ENCODE peak calls at places on chromosomes 2 and 18, in five cellular contexts. One of them, this sample, is unnamed. For H3K4me1 and H3K36me3, the result is how much of the 10 kb centered on the place peaks cover.

GRCh38 chr2:98188351-98189046 is 101.5 kb downstream of the VWA3B start:
- DNase-seq in CD8-positive, alpha-beta memory T cell: no peak
- DNase-seq in HCT116: peak
- DNase-seq in OCI-LY7: peak
- DNase-seq in SK-N-SH: no peak
- DNase-seq in this sample: peak

GRCh38 chr2:240568678-240569522 is 616 bp downstream of the RNPEPL1 start:
- DNase-seq in SK-N-SH: peak
- DNase-seq in CD8-positive, alpha-beta memory T cell: peak
- DNase-seq in OCI-LY7: peak
- DNase-seq in HCT116: no peak
- DNase-seq in this sample: peak

GRCh38 chr2:95314964-95315611 is 17.9 kb downstream of the KCNIP3 start:
- DNase-seq in OCI-LY7: peak
- DNase-seq in CD8-positive, alpha-beta memory T cell: no peak
- DNase-seq in SK-N-SH: peak
- DNase-seq in HCT116: peak
- DNase-seq in this sample: no peak

GRCh38 chr18:54396755-54397154 is 39.0 kb downstream of the C18orf54 start:
- DNase-seq in CD8-positive, alpha-beta memory T cell: no peak
- DNase-seq in OCI-LY7: no peak
- DNase-seq in HCT116: no peak
- DNase-seq in SK-N-SH: no peak
- DNase-seq in this sample: no peak

GRCh38 chr2:40680547-40680946 is 228.7 kb upstream of the SLC8A1 start:
- DNase-seq in OCI-LY7: no peak
- DNase-seq in CD8-positive, alpha-beta memory T cell: no peak
- DNase-seq in SK-N-SH: no peak
- DNase-seq in HCT116: no peak
- DNase-seq in this sample: no peak

GRCh38 chr18:26556573-26556972 is 8.2 kb upstream of the KCTD1 start:
- DNase-seq in SK-N-SH: no peak
- DNase-seq in CD8-positive, alpha-beta memory T cell: no peak
- DNase-seq in OCI-LY7: no peak
- DNase-seq in HCT116: no peak
- DNase-seq in this sample: no peak

GRCh38 chr2:121570036-121570664 is 39.5 kb downstream of the RNU4ATAC start:
- DNase-seq in SK-N-SH: no peak
- DNase-seq in CD8-positive, alpha-beta memory T cell: no peak
- DNase-seq in HCT116: no peak
- DNase-seq in OCI-LY7: no peak
- DNase-seq in this sample: peak

GRCh38 chr18:50203801-50204604 is 9.1 kb upstream of the MYO5B start:
- DNase-seq in OCI-LY7: no peak
- DNase-seq in SK-N-SH: peak
- DNase-seq in CD8-positive, alpha-beta memory T cell: no peak
- DNase-seq in HCT116: peak
- DNase-seq in this sample: peak

GRCh38 chr2:37456479-37456878 is 112.0 kb downstream of the QPCT start:
- DNase-seq in OCI-LY7: peak
- DNase-seq in SK-N-SH: no peak
- DNase-seq in CD8-positive, alpha-beta memory T cell: peak
- DNase-seq in HCT116: no peak
- DNase-seq in this sample: peak

GRCh38 chr18:43192408-43192807 is 76.9 kb upstream of the RIT2 start:
- DNase-seq in OCI-LY7: no peak
- DNase-seq in CD8-positive, alpha-beta memory T cell: no peak
- DNase-seq in HCT116: no peak
- DNase-seq in SK-N-SH: no peak
- DNase-seq in this sample: no peak

GRCh38 chr18:77111449-77112160 is 21.0 kb downstream of the MBP start:
- DNase-seq in OCI-LY7: no peak
- DNase-seq in SK-N-SH: no peak
- DNase-seq in HCT116: no peak
- DNase-seq in CD8-positive, alpha-beta memory T cell: no peak
- DNase-seq in this sample: no peak

GRCh38 chr2:197159681-197160211 is 150.8 kb downstream of the ANKRD44 start:
- DNase-seq in HCT116: peak
- DNase-seq in OCI-LY7: no peak
- DNase-seq in SK-N-SH: no peak
- DNase-seq in CD8-positive, alpha-beta memory T cell: no peak
- DNase-seq in this sample: no peak

GRCh38 chr2:137706786-137707613 is 257.3 kb upstream of the HNMT start:
- DNase-seq in CD8-positive, alpha-beta memory T cell: no peak
- DNase-seq in SK-N-SH: no peak
- DNase-seq in HCT116: no peak
- DNase-seq in OCI-LY7: no peak
- DNase-seq in this sample: peak

GRCh38 chr2:69017080-69017479 is 4.1 kb downstream of the ANTXR1 start:
- DNase-seq in OCI-LY7: no peak
- DNase-seq in CD8-positive, alpha-beta memory T cell: no peak
- DNase-seq in SK-N-SH: no peak
- DNase-seq in HCT116: no peak
- DNase-seq in this sample: no peak

GRCh38 chr2:99031991-99032390 is 96.0 kb upstream of the CRACDL start:
- DNase-seq in SK-N-SH: no peak
- DNase-seq in OCI-LY7: no peak
- DNase-seq in HCT116: no peak
- DNase-seq in CD8-positive, alpha-beta memory T cell: no peak
- DNase-seq in this sample: no peak

GRCh38 chr2:133431289-133431688 is 137.0 kb downstream of the NCKAP5 start:
- DNase-seq in SK-N-SH: no peak
- DNase-seq in OCI-LY7: no peak
- DNase-seq in CD8-positive, alpha-beta memory T cell: no peak
- DNase-seq in HCT116: no peak
- DNase-seq in this sample: no peak

GRCh38 chr2:198311020-198311419 is 506.6 kb downstream of the PLCL1 start:
- DNase-seq in CD8-positive, alpha-beta memory T cell: no peak
- DNase-seq in SK-N-SH: no peak
- DNase-seq in OCI-LY7: no peak
- DNase-seq in HCT116: no peak
- DNase-seq in this sample: no peak

GRCh38 chr2:45554073-45554742 is 56.9 kb downstream of the SRBD1 start:
- DNase-seq in OCI-LY7: no peak
- DNase-seq in SK-N-SH: no peak
- DNase-seq in HCT116: no peak
- DNase-seq in CD8-positive, alpha-beta memory T cell: no peak
- DNase-seq in this sample: no peak

GRCh38 chr2:43484323-43484930 is 111.4 kb downstream of the THADA start:
- DNase-seq in CD8-positive, alpha-beta memory T cell: no peak
- DNase-seq in OCI-LY7: peak
- DNase-seq in HCT116: peak
- DNase-seq in SK-N-SH: peak
- DNase-seq in this sample: peak

GRCh38 chr2:109331864-109332848 is 203.2 kb downstream of the SH3RF3 start:
- DNase-seq in OCI-LY7: no peak
- DNase-seq in SK-N-SH: peak
- DNase-seq in CD8-positive, alpha-beta memory T cell: no peak
- DNase-seq in HCT116: peak
- DNase-seq in this sample: peak
- H3K4me1 ChIP-seq in OCI-LY7: under half
- H3K4me1 ChIP-seq in SK-N-SH: half or more
- H3K4me1 ChIP-seq in CD8-positive, alpha-beta memory T cell: under half
- H3K4me1 ChIP-seq in HCT116: under half
- H3K4me1 ChIP-seq in this sample: under half

GRCh38 chr2:101037161-101037755 is 35.2 kb downstream of the RPL31 start:
- DNase-seq in HCT116: no peak
- DNase-seq in SK-N-SH: no peak
- DNase-seq in CD8-positive, alpha-beta memory T cell: no peak
- DNase-seq in OCI-LY7: no peak
- DNase-seq in this sample: no peak

GRCh38 chr2:101041413-101041812 is 39.3 kb downstream of the RPL31 start:
- DNase-seq in CD8-positive, alpha-beta memory T cell: no peak
- DNase-seq in SK-N-SH: no peak
- DNase-seq in HCT116: no peak
- DNase-seq in OCI-LY7: no peak
- DNase-seq in this sample: no peak

GRCh38 chr2:101040761-101041160 is 38.7 kb downstream of the RPL31 start:
- DNase-seq in HCT116: no peak
- DNase-seq in CD8-positive, alpha-beta memory T cell: no peak
- DNase-seq in OCI-LY7: no peak
- DNase-seq in SK-N-SH: peak
- DNase-seq in this sample: no peak

GRCh38 chr2:101038455-101039255 is 36.6 kb downstream of the RPL31 start:
- DNase-seq in CD8-positive, alpha-beta memory T cell: no peak
- DNase-seq in HCT116: peak
- DNase-seq in SK-N-SH: no peak
- DNase-seq in OCI-LY7: peak
- DNase-seq in this sample: peak

DNA sequence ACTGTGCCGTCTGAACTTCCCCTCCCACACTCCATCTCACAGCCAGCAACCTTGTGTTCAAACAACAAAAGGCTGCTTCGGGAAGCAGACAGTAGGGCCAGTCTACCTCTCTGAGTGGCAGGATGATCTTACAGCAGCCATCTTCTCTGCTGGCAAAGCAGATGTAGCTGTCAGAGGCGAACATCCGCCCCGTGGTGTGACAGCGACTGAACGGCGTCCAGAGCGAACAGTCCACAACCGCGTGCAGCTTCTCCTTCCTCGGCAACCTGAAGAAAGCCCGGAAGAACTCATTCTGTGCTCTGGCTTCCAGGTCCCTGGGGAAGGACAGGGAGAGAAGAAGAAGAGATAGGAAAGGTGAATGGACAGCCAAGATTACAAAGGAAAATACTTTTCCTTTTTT is 38.0 kb downstream of the RPL31 start:
- DNase-seq in HCT116: no peak
- DNase-seq in CD8-positive, alpha-beta memory T cell: no peak
- DNase-seq in SK-N-SH: no peak
- DNase-seq in OCI-LY7: no peak
- DNase-seq in this sample: no peak
- H3K27ac ChIP-seq in HCT116: no peak
- H3K27ac ChIP-seq in CD8-positive, alpha-beta memory T cell: no peak
- H3K27ac ChIP-seq in SK-N-SH: peak
- H3K27ac ChIP-seq in OCI-LY7: no peak
- H3K27ac ChIP-seq in this sample: no peak

GRCh38 chr2:207090389-207090788 is 75.4 kb downstream of the KLF7 start:
- DNase-seq in CD8-positive, alpha-beta memory T cell: no peak
- DNase-seq in OCI-LY7: no peak
- DNase-seq in HCT116: no peak
- DNase-seq in SK-N-SH: no peak
- DNase-seq in this sample: no peak
- H3K36me3 ChIP-seq in CD8-positive, alpha-beta memory T cell: under half
- H3K36me3 ChIP-seq in OCI-LY7: under half
- H3K36me3 ChIP-seq in HCT116: under half
- H3K36me3 ChIP-seq in SK-N-SH: under half
- H3K36me3 ChIP-seq in this sample: under half

GRCh38 chr2:195666113-195666712 is 9.2 kb downstream of the SLC39A10 start:
- DNase-seq in CD8-positive, alpha-beta memory T cell: no peak
- DNase-seq in SK-N-SH: no peak
- DNase-seq in OCI-LY7: no peak
- DNase-seq in HCT116: no peak
- DNase-seq in this sample: no peak
- H3K4me1 ChIP-seq in CD8-positive, alpha-beta memory T cell: under half
- H3K4me1 ChIP-seq in SK-N-SH: under half
- H3K4me1 ChIP-seq in OCI-LY7: under half
- H3K4me1 ChIP-seq in HCT116: under half
- H3K4me1 ChIP-seq in this sample: under half

GRCh38 chr18:48679236-48679635 is 140.4 kb downstream of the CTIF start:
- DNase-seq in HCT116: no peak
- DNase-seq in SK-N-SH: no peak
- DNase-seq in OCI-LY7: no peak
- DNase-seq in CD8-positive, alpha-beta memory T cell: no peak
- DNase-seq in this sample: no peak
- H3K27ac ChIP-seq in HCT116: no peak
- H3K27ac ChIP-seq in SK-N-SH: no peak
- H3K27ac ChIP-seq in OCI-LY7: no peak
- H3K27ac ChIP-seq in CD8-positive, alpha-beta memory T cell: no peak
- H3K27ac ChIP-seq in this sample: no peak

GRCh38 chr2:237351046-237351445 is 62.9 kb downstream of the COL6A3 start:
- DNase-seq in CD8-positive, alpha-beta memory T cell: no peak
- DNase-seq in HCT116: no peak
- DNase-seq in OCI-LY7: no peak
- DNase-seq in SK-N-SH: no peak
- DNase-seq in this sample: no peak
- H3K36me3 ChIP-seq in CD8-positive, alpha-beta memory T cell: under half
- H3K36me3 ChIP-seq in HCT116: under half
- H3K36me3 ChIP-seq in OCI-LY7: under half
- H3K36me3 ChIP-seq in SK-N-SH: under half
- H3K36me3 ChIP-seq in this sample: under half

GRCh38 chr2:26769501-26769850 is 5.4 kb downstream of the SLC35F6 start:
- DNase-seq in HCT116: no peak
- DNase-seq in CD8-positive, alpha-beta memory T cell: no peak
- DNase-seq in OCI-LY7: no peak
- DNase-seq in SK-N-SH: no peak
- DNase-seq in this sample: no peak

GRCh38 chr2:26768759-26769500 is 4.8 kb downstream of the SLC35F6 start:
- DNase-seq in OCI-LY7: no peak
- DNase-seq in CD8-positive, alpha-beta memory T cell: no peak
- DNase-seq in HCT116: peak
- DNase-seq in SK-N-SH: no peak
- DNase-seq in this sample: no peak

GRCh38 chr2:26765475-26766200 is 1.6 kb downstream of the SLC35F6 start:
- DNase-seq in OCI-LY7: no peak
- DNase-seq in SK-N-SH: peak
- DNase-seq in HCT116: no peak
- DNase-seq in CD8-positive, alpha-beta memory T cell: no peak
- DNase-seq in this sample: no peak

GRCh38 chr2:26767129-26767528 is 3.0 kb downstream of the SLC35F6 start:
- DNase-seq in SK-N-SH: no peak
- DNase-seq in HCT116: no peak
- DNase-seq in CD8-positive, alpha-beta memory T cell: no peak
- DNase-seq in OCI-LY7: no peak
- DNase-seq in this sample: no peak

DNA sequence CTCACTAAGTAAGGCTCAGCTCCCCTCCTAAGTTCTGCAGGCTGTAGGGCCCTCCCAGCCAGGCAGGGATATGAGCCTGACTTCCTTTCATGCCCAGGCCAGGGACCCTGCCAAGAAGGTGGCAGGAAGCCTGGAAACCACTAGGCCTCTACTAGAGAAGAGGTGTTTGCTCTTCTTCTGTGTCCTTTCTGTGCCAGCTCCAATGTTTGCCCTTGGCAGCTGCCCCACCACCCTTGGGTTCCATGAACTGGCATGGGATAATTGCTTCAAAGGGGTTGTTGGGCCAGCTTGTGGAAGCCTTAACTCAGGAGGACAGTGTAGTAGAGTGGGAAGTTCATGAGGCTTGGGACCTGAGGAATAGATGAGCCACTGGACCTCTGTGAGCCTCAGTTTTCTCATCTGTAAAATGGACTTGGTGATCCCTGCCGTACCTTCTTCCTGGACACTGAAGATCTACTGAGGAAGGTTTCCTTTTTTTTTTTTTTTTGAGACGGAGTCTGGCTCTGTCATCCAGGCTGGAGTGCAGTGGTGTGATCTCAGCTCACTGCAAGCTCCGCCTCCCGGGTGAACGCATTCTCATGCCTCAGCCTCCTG is 3.9 kb downstream of the SLC35F6 start:
- DNase-seq in OCI-LY7: no peak
- DNase-seq in SK-N-SH: peak
- DNase-seq in HCT116: no peak
- DNase-seq in CD8-positive, alpha-beta memory T cell: no peak
- DNase-seq in this sample: no peak
- H3K4me1 ChIP-seq in OCI-LY7: under half
- H3K4me1 ChIP-seq in SK-N-SH: under half
- H3K4me1 ChIP-seq in HCT116: half or more
- H3K4me1 ChIP-seq in CD8-positive, alpha-beta memory T cell: half or more
- H3K4me1 ChIP-seq in this sample: under half

This sample was measured in SJCRH30.